ENCODE peak calls at places on chromosomes 2 and 18, in four cellular contexts. K is brain microvascular endothelial cell; B is activated naive CD8-positive, alpha-beta T cell treated with anti-CD3 and anti-CD28 coated beads for 36 hours; C is AML-193. Z is an unnamed sample.

GRCh38 chr18:67041334-67041733 is 437.4 kb upstream of the CDH19 start:
- DNase-seq in K (no peak), B (no peak), C (no peak), Z (no peak)

GRCh38 chr2:25688236-25688635 is 14.9 kb upstream of the DTNB start:
- DNase-seq in K (no peak), B (no peak), C (no peak), Z (no peak)

GRCh38 chr2:105873721-105874120 is 129.0 kb downstream of the NCK2 start:
- DNase-seq in K (peak), B (peak), C (no peak), Z (peak)

GRCh38 chr2:7083580-7084509 is 166.6 kb downstream of the RNF144A start:
- DNase-seq in K (peak), B (no peak), C (peak), Z (peak)

GRCh38 chr2:174666312-174666711 is 68.7 kb upstream of the WIPF1 start:
- DNase-seq in K (no peak), B (no peak), C (peak), Z (no peak)

GRCh38 chr2:118013221-118013723 is 598 bp downstream of the CCDC93 start:
- DNase-seq in K (no peak), B (peak), C (peak), Z (peak)

GRCh38 chr2:147659051-147659450 is 185.8 kb upstream of the ACVR2A start:
- DNase-seq in K (no peak), B (no peak), C (no peak), Z (no peak)

GRCh38 chr2:42928692-42929576 is 136.6 kb upstream of the HAAO start:
- DNase-seq in K (peak), B (peak), C (peak), Z (no peak)

GRCh38 chr2:241935314-241935713 is 65.8 kb downstream of the RTP5 start:
- DNase-seq in K (peak), B (no peak), C (no peak), Z (no peak)

GRCh38 chr2:142395294-142395693 is 264.5 kb upstream of the LRP1B start:
- DNase-seq in K (no peak), B (no peak), C (no peak), Z (no peak)

GRCh38 chr2:47601518-47602015 is 181.4 kb upstream of the MSH6 start:
- DNase-seq in K (no peak), B (no peak), C (no peak), Z (no peak)

GRCh38 chr2:42999856-43000241 is 207.5 kb upstream of the HAAO start:
- DNase-seq in K (no peak), B (no peak), C (no peak), Z (no peak)

GRCh38 chr18:57231846-57232245 is 85.0 kb downstream of the BOD1L2 start:
- DNase-seq in K (no peak), B (no peak), C (no peak), Z (no peak)

Z was measured in stimulated activated effector memory CD8-positive, alpha-beta T cell treated with anti-CD3 and anti-CD28 coated beads, Interleukin-12 subunit alpha, Interleukin-12 subunit beta, amount 100 ng/mL, for 72 hours.